ENCODE peak calls at places on chromosomes 13 and 19, in ten cellular contexts. U is NCI-H2171 treated with DMSO at 0.1 percent for 48 hours, F is pancreas, P is T-helper 2 cell, B is cardiac muscle cell, M is non-pigmented ciliary epithelial cell, Q is naive B cell, D is AG10803, Y is germinal center, T is nucleus accumbens. R is an unnamed sample.

GRCh38 chr19:18321729-18322091 is 1.2 kb downstream of the LSM4 start:
- DNase-seq in U (no peak), D (no peak), P (peak), B (no peak), Y (no peak), T (no peak), M (no peak), F (no peak), Q (no peak), R (no peak)

GRCh38 chr19:16141043-16141442 is 2.4 kb upstream of the HSH2D start:
- DNase-seq in P (no peak), B (no peak), D (no peak), U (no peak), F (no peak), M (no peak), Q (peak), Y (peak), T (no peak), R (no peak)

GRCh38 chr19:36169084-36169760 is 17.0 kb upstream of the COX7A1 start:
- DNase-seq in Y (no peak), T (no peak), B (no peak), F (no peak), P (no peak), D (no peak), M (no peak), Q (no peak), U (peak), R (no peak)

GRCh38 chr13:74144269-74144668 is 10.1 kb upstream of the KLF12 start:
- DNase-seq in B (no peak), D (no peak), Y (no peak), Q (no peak), M (no peak), F (no peak), T (no peak), U (no peak), P (no peak), R (no peak)

GRCh38 chr13:50726164-50726563 is 117.3 kb downstream of the DLEU7 start:
- DNase-seq in U (peak), M (no peak), P (no peak), T (no peak), F (no peak), Q (peak), D (no peak), B (no peak), Y (peak), R (no peak)

GRCh38 chr19:28258794-28259193 is 954.2 kb downstream of the UQCRFS1 start:
- DNase-seq in B (no peak), U (no peak), P (no peak), M (no peak), F (no peak), Q (no peak), Y (no peak), T (no peak), D (no peak), R (no peak)

GRCh38 chr19:1549332-1549945 is 18.7 kb downstream of the MEX3D start:
- DNase-seq in M (no peak), P (no peak), B (no peak), Y (no peak), U (no peak), F (no peak), T (no peak), D (no peak), Q (no peak), R (no peak)

GRCh38 chr13:72194531-72194930 is 327.5 kb upstream of the DACH1 start:
- DNase-seq in D (no peak), Y (no peak), F (peak), T (no peak), U (no peak), B (no peak), P (no peak), Q (no peak), M (no peak), R (no peak)

GRCh38 chr13:27035892-27036235 is 135.7 kb downstream of the USP12 start:
- DNase-seq in P (no peak), F (no peak), M (no peak), D (no peak), B (no peak), Q (no peak), T (no peak), U (no peak), Y (no peak), R (no peak)

GRCh38 chr19:3038214-3038613 is 9.1 kb upstream of the TLE2 start:
- DNase-seq in D (no peak), F (no peak), T (no peak), U (no peak), Q (no peak), M (no peak), P (no peak), B (no peak), Y (no peak), R (no peak)